ENCODE peak calls at places on chromosomes 1 and 21, in four cellular contexts. One of them, this sample, is unnamed.
A peak's percentile ranks its signal among the peaks of the same experiment; 100 is the strongest.

GRCh38 chr1:117658676-117659075 is 52.8 kb downstream of the TENT5C start:
- DNase-seq in lower lobe of right lung: no peak
- DNase-seq in naive thymus-derived CD4-positive, alpha-beta T cell: peak; percentile 89
- DNase-seq in cardiac muscle cell: no peak
- DNase-seq in this sample: no peak

GRCh38 chr1:209513226-209513625 is 70.3 kb upstream of the CAMK1G start:
- DNase-seq in lower lobe of right lung: no peak
- DNase-seq in naive thymus-derived CD4-positive, alpha-beta T cell: no peak
- DNase-seq in cardiac muscle cell: peak; percentile 61
- DNase-seq in this sample: no peak

GRCh38 chr1:11749203-11749689 is 12.7 kb upstream of the C1orf167 start:
- DNase-seq in lower lobe of right lung: peak; percentile 72
- DNase-seq in naive thymus-derived CD4-positive, alpha-beta T cell: no peak
- DNase-seq in cardiac muscle cell: peak; percentile 37
- DNase-seq in this sample: no peak

GRCh38 chr1:235468970-235469369 is 35.3 kb downstream of the B3GALNT2 start:
- DNase-seq in lower lobe of right lung: no peak
- DNase-seq in naive thymus-derived CD4-positive, alpha-beta T cell: no peak
- DNase-seq in cardiac muscle cell: no peak
- DNase-seq in this sample: no peak

GRCh38 chr1:34926156-34926555 is 3.3 kb downstream of the DLGAP3 start:
- DNase-seq in lower lobe of right lung: no peak
- DNase-seq in naive thymus-derived CD4-positive, alpha-beta T cell: no peak
- DNase-seq in cardiac muscle cell: no peak
- DNase-seq in this sample: no peak

GRCh38 chr1:21537511-21537931 is 28.3 kb downstream of the ALPL start:
- DNase-seq in lower lobe of right lung: no peak
- DNase-seq in naive thymus-derived CD4-positive, alpha-beta T cell: no peak
- DNase-seq in cardiac muscle cell: no peak
- DNase-seq in this sample: no peak

GRCh38 chr1:54610048-54610447 is 13.3 kb downstream of the FAM151A start:
- DNase-seq in lower lobe of right lung: no peak
- DNase-seq in naive thymus-derived CD4-positive, alpha-beta T cell: no peak
- DNase-seq in cardiac muscle cell: no peak
- DNase-seq in this sample: no peak

GRCh38 chr1:154886281-154887036 is 16.4 kb upstream of the KCNN3 start:
- DNase-seq in lower lobe of right lung: no peak
- DNase-seq in naive thymus-derived CD4-positive, alpha-beta T cell: no peak
- DNase-seq in cardiac muscle cell: no peak
- DNase-seq in this sample: no peak

GRCh38 chr1:66250483-66250882 is 283.5 kb upstream of the SGIP1 start:
- DNase-seq in lower lobe of right lung: no peak
- DNase-seq in naive thymus-derived CD4-positive, alpha-beta T cell: no peak
- DNase-seq in cardiac muscle cell: no peak
- DNase-seq in this sample: no peak

GRCh38 chr1:67716800-67717199 is 31.8 kb downstream of the GADD45A start:
- DNase-seq in lower lobe of right lung: no peak
- DNase-seq in naive thymus-derived CD4-positive, alpha-beta T cell: no peak
- DNase-seq in cardiac muscle cell: no peak
- DNase-seq in this sample: no peak

GRCh38 chr1:211281322-211282022 is 22.3 kb downstream of the RCOR3 start:
- DNase-seq in lower lobe of right lung: no peak
- DNase-seq in naive thymus-derived CD4-positive, alpha-beta T cell: no peak
- DNase-seq in cardiac muscle cell: no peak
- DNase-seq in this sample: no peak

GRCh38 chr1:59232209-59232608 is 64.7 kb upstream of the FGGY start:
- DNase-seq in lower lobe of right lung: no peak
- DNase-seq in naive thymus-derived CD4-positive, alpha-beta T cell: no peak
- DNase-seq in cardiac muscle cell: peak; percentile 24
- DNase-seq in this sample: no peak

GRCh38 chr1:31007462-31007991 is 58.0 kb downstream of the PUM1 start:
- DNase-seq in lower lobe of right lung: no peak
- DNase-seq in naive thymus-derived CD4-positive, alpha-beta T cell: no peak
- DNase-seq in cardiac muscle cell: no peak
- DNase-seq in this sample: no peak

GRCh38 chr1:228058981-228059535 is 23.4 kb upstream of the ARF1 start:
- DNase-seq in lower lobe of right lung: no peak
- DNase-seq in naive thymus-derived CD4-positive, alpha-beta T cell: peak; percentile 67
- DNase-seq in cardiac muscle cell: no peak
- DNase-seq in this sample: no peak

GRCh38 chr21:42221581-42222345 is 2.8 kb downstream of the ABCG1 start:
- DNase-seq in lower lobe of right lung: no peak
- DNase-seq in naive thymus-derived CD4-positive, alpha-beta T cell: no peak
- DNase-seq in cardiac muscle cell: no peak
- DNase-seq in this sample: no peak

GRCh38 chr21:42233067-42233981 is 14.4 kb downstream of the ABCG1 start:
- DNase-seq in lower lobe of right lung: peak; percentile 84
- DNase-seq in naive thymus-derived CD4-positive, alpha-beta T cell: peak; percentile 84
- DNase-seq in cardiac muscle cell: peak; percentile 68
- DNase-seq in this sample: no peak

GRCh38 chr1:56098956-56099355 is 480.4 kb downstream of the PLPP3 start:
- DNase-seq in lower lobe of right lung: no peak
- DNase-seq in naive thymus-derived CD4-positive, alpha-beta T cell: no peak
- DNase-seq in cardiac muscle cell: no peak
- DNase-seq in this sample: no peak

GRCh38 chr1:209443975-209444651 is 139.4 kb upstream of the CAMK1G start:
- DNase-seq in lower lobe of right lung: no peak
- DNase-seq in naive thymus-derived CD4-positive, alpha-beta T cell: no peak
- DNase-seq in cardiac muscle cell: no peak
- DNase-seq in this sample: no peak

DNA sequence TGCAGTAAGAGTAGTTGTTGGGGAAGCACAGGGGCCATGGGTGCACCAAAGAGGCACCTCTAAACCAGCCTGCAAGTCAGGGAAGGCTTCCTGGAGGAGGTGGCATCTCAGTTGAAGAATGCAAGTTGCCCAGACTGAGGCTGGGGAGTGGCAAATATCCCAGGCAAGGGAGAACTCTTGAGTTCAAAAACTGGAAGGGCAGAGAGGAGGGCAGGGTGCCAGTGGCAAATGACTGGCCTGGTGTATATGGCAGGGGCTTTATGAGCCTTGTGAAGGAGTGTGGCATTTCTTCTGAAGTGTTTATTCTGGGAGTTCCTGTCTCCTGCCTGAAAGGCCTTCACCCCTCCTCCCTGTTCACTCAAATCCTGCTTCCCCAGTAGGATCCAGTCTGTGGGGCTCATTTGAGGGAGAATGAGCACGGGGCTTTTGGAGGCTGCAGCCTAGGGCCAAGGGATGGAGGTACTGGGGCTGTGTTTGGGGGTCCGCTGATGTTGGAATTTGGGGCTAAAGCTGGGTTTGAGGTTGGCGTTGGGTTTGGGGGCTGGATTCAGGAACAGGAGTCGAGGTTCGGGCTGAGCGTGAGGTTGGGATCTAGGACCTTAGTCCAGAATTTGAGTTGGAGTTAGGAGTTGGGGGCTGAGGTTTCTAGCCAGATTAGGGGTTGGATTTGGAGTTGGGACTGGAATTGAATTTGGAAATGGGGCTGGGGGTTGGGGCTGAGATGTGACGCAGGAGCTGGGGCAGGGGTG is at the start of gene TMEM125:
- DNase-seq in lower lobe of right lung: peak; percentile 90
- DNase-seq in naive thymus-derived CD4-positive, alpha-beta T cell: no peak
- DNase-seq in cardiac muscle cell: no peak
- DNase-seq in this sample: no peak
- H3K36me3 ChIP-seq in lower lobe of right lung: no peaks in the 10 kb centered on the region
- H3K36me3 ChIP-seq in naive thymus-derived CD4-positive, alpha-beta T cell: no peaks in the 10 kb centered on the region
- H3K36me3 ChIP-seq in cardiac muscle cell: no peaks in the 10 kb centered on the region
- H3K36me3 ChIP-seq in this sample: no peaks in the 10 kb centered on the region

GRCh38 chr1:8020032-8020431 is 6.1 kb downstream of the ERRFI1 start:
- DNase-seq in lower lobe of right lung: no peak
- DNase-seq in naive thymus-derived CD4-positive, alpha-beta T cell: no peak
- DNase-seq in cardiac muscle cell: no peak
- DNase-seq in this sample: no peak
- H3K4me1 ChIP-seq in lower lobe of right lung: peaks cover 77% of the 10 kb centered on the region
- H3K4me1 ChIP-seq in naive thymus-derived CD4-positive, alpha-beta T cell: peaks cover under 1% of the 10 kb centered on the region
- H3K4me1 ChIP-seq in cardiac muscle cell: peaks cover 10% of the 10 kb centered on the region
- H3K4me1 ChIP-seq in this sample: peaks cover 100% of the 10 kb centered on the region

GRCh38 chr1:1253972-1254666 is 7.6 kb upstream of the C1QTNF12 start:
- DNase-seq in lower lobe of right lung: no peak
- DNase-seq in naive thymus-derived CD4-positive, alpha-beta T cell: no peak
- DNase-seq in cardiac muscle cell: no peak
- DNase-seq in this sample: no peak
- H3K36me3 ChIP-seq in lower lobe of right lung: peaks cover 53% of the 10 kb centered on the region
- H3K36me3 ChIP-seq in naive thymus-derived CD4-positive, alpha-beta T cell: no peaks in the 10 kb centered on the region
- H3K36me3 ChIP-seq in cardiac muscle cell: peaks cover 8% of the 10 kb centered on the region
- H3K36me3 ChIP-seq in this sample: peaks cover 80% of the 10 kb centered on the region

DNA sequence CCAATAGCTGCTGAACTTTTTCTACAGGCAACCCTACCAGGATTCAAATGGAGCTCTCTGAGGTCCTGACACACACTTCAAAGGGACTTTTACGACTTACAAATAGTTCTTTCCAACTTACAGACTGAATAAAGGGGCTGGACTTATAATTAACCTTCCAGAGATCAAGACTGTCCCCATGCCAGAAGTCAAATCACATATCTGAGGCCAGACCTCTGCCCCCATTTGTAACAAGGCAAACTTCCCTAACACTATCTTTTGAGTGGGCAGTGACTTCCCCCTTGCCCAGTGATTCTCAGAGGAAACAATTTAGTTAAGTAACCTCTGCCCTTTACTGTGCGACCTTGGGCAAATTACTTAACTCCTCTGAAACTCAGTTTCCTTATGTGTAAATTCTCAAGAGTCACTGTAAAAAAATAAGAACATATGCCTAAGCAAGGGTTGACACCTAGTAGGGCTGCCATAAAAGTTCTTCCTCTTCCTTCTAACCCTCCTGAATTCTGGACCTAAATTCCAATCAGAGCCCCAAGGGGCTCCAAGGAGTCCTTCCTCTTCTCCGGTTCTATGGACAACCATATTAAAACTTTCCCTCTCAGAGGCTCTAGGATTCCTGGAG is 1.3 kb downstream of the WASF2 start:
- DNase-seq in lower lobe of right lung: no peak
- DNase-seq in naive thymus-derived CD4-positive, alpha-beta T cell: peak; percentile 14
- DNase-seq in cardiac muscle cell: peak; percentile 53
- DNase-seq in this sample: no peak
- H3K4me1 ChIP-seq in lower lobe of right lung: peaks cover 72% of the 10 kb centered on the region
- H3K4me1 ChIP-seq in naive thymus-derived CD4-positive, alpha-beta T cell: peaks cover 25% of the 10 kb centered on the region
- H3K4me1 ChIP-seq in cardiac muscle cell: peaks cover 14% of the 10 kb centered on the region
- H3K4me1 ChIP-seq in this sample: peaks cover 76% of the 10 kb centered on the region

GRCh38 chr21:26962516-26963305 is 4.2 kb downstream of the ADAMTS5 start:
- DNase-seq in lower lobe of right lung: no peak
- DNase-seq in naive thymus-derived CD4-positive, alpha-beta T cell: no peak
- DNase-seq in cardiac muscle cell: no peak
- DNase-seq in this sample: no peak
- H3K36me3 ChIP-seq in lower lobe of right lung: no peaks in the 10 kb centered on the region
- H3K36me3 ChIP-seq in naive thymus-derived CD4-positive, alpha-beta T cell: no peaks in the 10 kb centered on the region
- H3K36me3 ChIP-seq in cardiac muscle cell: no peaks in the 10 kb centered on the region
- H3K36me3 ChIP-seq in this sample: no peaks in the 10 kb centered on the region

GRCh38 chr1:243268751-243269460 is 13.1 kb downstream of the SDCCAG8 start:
- DNase-seq in lower lobe of right lung: no peak
- DNase-seq in naive thymus-derived CD4-positive, alpha-beta T cell: no peak
- DNase-seq in cardiac muscle cell: peak; percentile 14
- DNase-seq in this sample: no peak

GRCh38 chr1:243267346-243268283 is 11.8 kb downstream of the SDCCAG8 start:
- DNase-seq in lower lobe of right lung: peak; percentile 79
- DNase-seq in naive thymus-derived CD4-positive, alpha-beta T cell: no peak
- DNase-seq in cardiac muscle cell: no peak
- DNase-seq in this sample: no peak

GRCh38 chr1:243268284-243268653 is 12.4 kb downstream of the SDCCAG8 start:
- DNase-seq in lower lobe of right lung: no peak
- DNase-seq in naive thymus-derived CD4-positive, alpha-beta T cell: no peak
- DNase-seq in cardiac muscle cell: no peak
- DNase-seq in this sample: no peak

GRCh38 chr1:243270097-243270864 is 14.4 kb downstream of the SDCCAG8 start:
- DNase-seq in lower lobe of right lung: no peak
- DNase-seq in naive thymus-derived CD4-positive, alpha-beta T cell: no peak
- DNase-seq in cardiac muscle cell: no peak
- DNase-seq in this sample: no peak

DNA sequence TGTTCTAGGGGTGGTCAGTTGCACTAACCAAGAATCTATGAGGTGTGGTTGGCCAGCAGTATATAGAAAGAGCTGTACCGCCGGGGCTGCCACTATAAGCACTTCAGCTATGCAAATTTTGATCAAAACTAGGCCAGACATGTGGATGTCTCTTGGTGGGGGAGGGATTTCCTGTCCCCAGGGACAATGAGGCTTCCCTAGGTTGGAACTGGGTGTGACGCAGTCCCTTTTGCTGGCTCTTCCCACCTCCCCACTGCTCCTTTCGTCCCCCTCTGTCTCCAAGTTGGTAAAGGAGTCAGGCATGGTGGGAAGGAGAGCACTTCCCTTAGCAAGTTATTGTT is 13.6 kb downstream of the SDCCAG8 start:
- DNase-seq in lower lobe of right lung: no peak
- DNase-seq in naive thymus-derived CD4-positive, alpha-beta T cell: no peak
- DNase-seq in cardiac muscle cell: no peak
- DNase-seq in this sample: no peak
- H3K4me1 ChIP-seq in lower lobe of right lung: peaks cover 66% of the 10 kb centered on the region
- H3K4me1 ChIP-seq in naive thymus-derived CD4-positive, alpha-beta T cell: no peaks in the 10 kb centered on the region
- H3K4me1 ChIP-seq in cardiac muscle cell: peaks cover 24% of the 10 kb centered on the region
- H3K4me1 ChIP-seq in this sample: peaks cover 28% of the 10 kb centered on the region

GRCh38 chr1:10516925-10517676 is 42.4 kb downstream of the PEX14 start:
- DNase-seq in lower lobe of right lung: no peak
- DNase-seq in naive thymus-derived CD4-positive, alpha-beta T cell: no peak
- DNase-seq in cardiac muscle cell: no peak
- DNase-seq in this sample: no peak
- H3K36me3 ChIP-seq in lower lobe of right lung: no peaks in the 10 kb centered on the region
- H3K36me3 ChIP-seq in naive thymus-derived CD4-positive, alpha-beta T cell: no peaks in the 10 kb centered on the region
- H3K36me3 ChIP-seq in cardiac muscle cell: no peaks in the 10 kb centered on the region
- H3K36me3 ChIP-seq in this sample: no peaks in the 10 kb centered on the region

GRCh38 chr1:207244409-207244801 is 77.1 kb upstream of the CD55 start:
- DNase-seq in lower lobe of right lung: no peak
- DNase-seq in naive thymus-derived CD4-positive, alpha-beta T cell: no peak
- DNase-seq in cardiac muscle cell: no peak
- DNase-seq in this sample: no peak
- H3K4me1 ChIP-seq in lower lobe of right lung: peaks cover 14% of the 10 kb centered on the region
- H3K4me1 ChIP-seq in naive thymus-derived CD4-positive, alpha-beta T cell: no peaks in the 10 kb centered on the region
- H3K4me1 ChIP-seq in cardiac muscle cell: no peaks in the 10 kb centered on the region
- H3K4me1 ChIP-seq in this sample: no peaks in the 10 kb centered on the region

GRCh38 chr1:3628445-3628844 is 3.6 kb downstream of the TPRG1L start:
- DNase-seq in lower lobe of right lung: peak; percentile 17
- DNase-seq in naive thymus-derived CD4-positive, alpha-beta T cell: no peak
- DNase-seq in cardiac muscle cell: no peak
- DNase-seq in this sample: no peak
- H3K36me3 ChIP-seq in lower lobe of right lung: peaks cover 71% of the 10 kb centered on the region
- H3K36me3 ChIP-seq in naive thymus-derived CD4-positive, alpha-beta T cell: peaks cover 20% of the 10 kb centered on the region
- H3K36me3 ChIP-seq in cardiac muscle cell: peaks cover 22% of the 10 kb centered on the region
- H3K36me3 ChIP-seq in this sample: peaks cover 21% of the 10 kb centered on the region

This sample was measured in esophagus squamous epithelium.